ENCODE peak calls at places on chromosomes 5 and 9, in four cellular contexts. R, U, O and I are unnamed samples.

GRCh38 chr9:92767078-92768054 is 2.7 kb upstream of the BICD2 start:
- DNase-seq in R (no peak), U (no peak), O (no peak), I (no peak)

GRCh38 chr9:136943291-136944093 is 1.0 kb downstream of the FBXW5 start:
- DNase-seq in R (no peak), U (peak; percentile 19), O (peak; percentile 14), I (peak; percentile 99)

GRCh38 chr5:15004506-15004905 is 132.9 kb upstream of the ANKH start:
- DNase-seq in R (no peak), U (no peak), O (no peak), I (no peak)

GRCh38 chr5:24397601-24398000 is 247.2 kb downstream of the CDH10 start:
- DNase-seq in R (no peak), U (no peak), O (no peak), I (no peak)

GRCh38 chr9:26789959-26790358 is 102.6 kb downstream of the CAAP1 start:
- DNase-seq in R (no peak), U (no peak), O (no peak), I (peak; percentile 8)

GRCh38 chr9:88173378-88173999 is 35.2 kb upstream of the SPATA31C2 start:
- DNase-seq in R (peak; percentile 44), U (peak; percentile 59), O (no peak), I (peak; percentile 75)

GRCh38 chr9:99753436-99753835 is 68.2 kb upstream of the NR4A3 start:
- DNase-seq in R (no peak), U (no peak), O (no peak), I (no peak)

GRCh38 chr5:177295929-177296328 is 7.6 kb downstream of the RAB24 start:
- DNase-seq in R (no peak), U (no peak), O (no peak), I (no peak)

GRCh38 chr9:32069169-32069813 is 315.2 kb upstream of the ACO1 start:
- DNase-seq in R (no peak), U (no peak), O (no peak), I (no peak)

GRCh38 chr9:114448706-114449105 is 56.6 kb downstream of the WHRN start:
- DNase-seq in R (no peak), U (peak; percentile 38), O (no peak), I (peak; percentile 73)

DNA sequence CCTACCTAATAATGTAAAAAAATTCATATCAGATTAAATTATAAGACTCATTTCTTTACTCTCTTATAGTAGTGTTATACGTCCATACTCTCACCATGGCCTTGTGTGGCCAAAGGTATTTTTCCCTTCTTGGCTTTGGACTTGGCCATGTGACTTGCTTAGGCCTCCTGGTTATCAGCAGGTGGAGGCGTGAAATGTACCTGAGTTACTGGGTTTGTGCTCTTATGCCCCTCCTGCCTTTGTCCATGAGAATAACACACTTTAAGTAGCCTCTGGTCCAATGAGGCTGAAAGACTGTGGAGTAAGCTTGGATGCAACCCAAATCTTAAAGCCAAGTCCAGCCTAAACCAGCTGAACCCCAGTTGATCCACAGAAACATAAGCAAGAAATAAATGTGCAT is 68.7 kb downstream of the RETREG1 start:
- DNase-seq in R (no peak), U (no peak), O (no peak), I (no peak)
- TF ChIP-seq CTCF in R (no peak), U (no peak), O (no peak), I (no peak)

GRCh38 chr9:121935744-121936143 is 157.4 kb downstream of the TTLL11 start:
- DNase-seq in R (no peak), U (no peak), O (no peak), I (no peak)
- TF ChIP-seq CTCF in R (no peak), U (no peak), O (no peak), I (no peak)

GRCh38 chr5:1010641-1011046 is 2.0 kb downstream of the NKD2 start:
- DNase-seq in R (no peak), U (no peak), O (no peak), I (peak; percentile 78)

GRCh38 chr5:1010181-1010510 is 1.5 kb downstream of the NKD2 start:
- DNase-seq in R (no peak), U (no peak), O (no peak), I (peak; percentile 81)

GRCh38 chr5:1012316-1012841 is 3.8 kb downstream of the NKD2 start:
- DNase-seq in R (no peak), U (no peak), O (no peak), I (peak; percentile 81)

GRCh38 chr5:1011741-1012315 is 3.2 kb downstream of the NKD2 start:
- DNase-seq in R (no peak), U (no peak), O (no peak), I (peak; percentile 92)

GRCh38 chr5:1011226-1011631 is 2.6 kb downstream of the NKD2 start:
- DNase-seq in R (no peak), U (no peak), O (no peak), I (peak; percentile 91)
- TF ChIP-seq CTCF in R (peak; percentile 10), U (peak; percentile 55), O (no peak), I (peak; percentile 11)

DNA sequence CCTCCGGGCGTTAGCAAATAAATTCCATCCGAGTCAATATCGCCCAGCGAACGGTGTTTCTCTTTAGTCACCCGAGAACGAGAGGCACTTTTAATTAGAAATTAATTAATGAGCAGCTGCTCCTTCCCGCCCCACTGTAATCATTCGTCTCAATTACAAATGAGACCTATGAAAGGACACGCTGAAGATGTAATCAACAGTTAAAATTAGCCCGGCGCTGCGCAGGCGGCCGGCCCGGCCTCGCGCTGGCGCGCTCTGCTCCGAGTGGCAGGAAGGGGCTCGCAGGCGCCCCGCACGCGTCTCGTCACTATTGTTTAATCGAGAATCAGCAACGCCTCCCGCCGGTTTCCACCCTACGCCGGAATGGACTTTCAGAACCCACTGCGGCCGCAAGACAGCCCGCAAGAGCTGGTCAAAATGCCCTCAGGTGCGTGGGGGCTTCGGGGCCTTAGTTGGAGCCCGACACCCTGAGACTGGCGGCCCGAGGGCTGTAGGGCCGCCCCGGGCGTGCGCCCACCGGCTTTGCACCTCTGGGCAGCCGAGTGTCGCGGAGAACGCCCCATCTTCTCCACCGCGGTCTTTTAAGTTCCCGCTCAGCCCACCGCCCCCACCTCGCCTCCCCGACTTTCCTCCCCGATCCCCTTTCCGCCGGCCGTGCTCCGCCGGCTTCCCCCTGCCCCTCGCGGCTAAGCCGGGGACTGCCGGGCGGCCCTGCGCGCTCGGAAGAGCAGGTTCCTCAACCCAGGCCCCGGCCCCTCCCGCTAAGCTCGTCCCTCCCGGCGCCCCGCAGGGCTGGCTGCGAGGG is 597 bp upstream of the IRX4 start:
- DNase-seq in R (no peak), U (no peak), O (no peak), I (peak; percentile 95)
- TF ChIP-seq CTCF in R (no peak), U (peak; percentile 37), O (no peak), I (no peak)

DNA sequence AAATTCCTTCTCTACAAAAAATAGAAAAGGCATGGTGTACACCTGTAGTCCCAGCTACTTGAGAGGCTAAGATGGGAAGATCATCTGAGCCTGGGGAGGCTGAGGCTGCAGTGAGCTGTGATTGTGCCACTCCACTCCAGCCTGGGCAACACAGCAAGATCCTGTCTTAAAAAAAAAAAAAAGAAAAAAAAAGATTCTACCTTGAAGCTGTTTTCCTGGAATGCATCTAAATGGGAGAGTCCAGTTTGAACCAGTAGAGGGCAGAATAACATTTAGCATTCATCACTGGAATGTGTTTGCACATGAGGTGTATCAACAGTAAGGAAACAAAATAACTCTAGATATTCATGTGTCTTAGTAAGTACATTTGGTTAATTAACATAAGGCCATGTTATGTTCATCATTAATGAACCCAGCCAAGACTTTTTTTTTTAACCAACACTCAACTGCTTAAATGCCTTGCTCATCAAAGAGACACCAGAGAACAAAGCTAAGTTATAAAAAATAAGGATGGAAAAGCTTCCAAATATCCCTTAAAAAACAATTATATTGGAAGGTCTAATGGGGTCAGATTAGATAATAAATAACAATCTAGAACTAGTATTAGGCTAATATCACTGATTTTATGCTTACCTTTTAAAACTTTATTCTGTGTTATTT is 16.1 kb downstream of the IFNE start:
- DNase-seq in R (peak; percentile 38), U (peak; percentile 65), O (no peak), I (peak; percentile 58)
- TF ChIP-seq CTCF in R (peak; percentile 66), U (peak; percentile 88), O (peak; percentile 32), I (peak; percentile 69)

GRCh38 chr9:75088646-75089368 is 493 bp downstream of the OSTF1 start:
- DNase-seq in R (no peak), U (peak; percentile 65), O (no peak), I (peak; percentile 78)
- TF ChIP-seq CTCF in R (peak; percentile 44), U (peak; percentile 72), O (peak; percentile 6), I (peak; percentile 57)

GRCh38 chr9:123090956-123091355 is 57.5 kb downstream of the GPR21 start:
- DNase-seq in R (no peak), U (no peak), O (no peak), I (no peak)

GRCh38 chr9:123089790-123090189 is 56.3 kb downstream of the GPR21 start:
- DNase-seq in R (no peak), U (no peak), O (no peak), I (no peak)

GRCh38 chr9:123090198-123090896 is 56.9 kb downstream of the GPR21 start:
- DNase-seq in R (peak; percentile 20), U (peak; percentile 4), O (no peak), I (no peak)

GRCh38 chr9:123093141-123093540 is 59.7 kb downstream of the GPR21 start:
- DNase-seq in R (no peak), U (no peak), O (no peak), I (no peak)

DNA sequence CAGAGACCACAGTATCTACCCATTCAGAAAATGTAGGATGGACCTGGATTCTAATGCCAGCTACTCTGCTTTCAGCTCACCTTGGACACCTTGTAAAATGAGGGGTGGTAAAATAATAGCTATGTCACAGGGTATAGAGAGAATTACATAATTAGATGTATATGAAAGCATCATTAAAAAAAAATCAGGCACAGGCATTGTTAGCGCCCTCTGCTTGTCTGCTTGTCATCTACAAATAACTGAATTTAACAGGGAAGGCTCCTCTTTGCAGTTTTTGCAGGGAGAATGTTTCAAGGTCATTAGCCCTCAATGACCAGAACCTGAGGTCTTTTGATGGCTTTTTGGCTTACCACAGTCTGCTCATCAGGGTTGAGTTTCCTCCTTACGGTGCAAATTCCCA is 58.0 kb downstream of the GPR21 start:
- DNase-seq in R (no peak), U (no peak), O (no peak), I (no peak)
- TF ChIP-seq CTCF in R (no peak), U (peak; percentile 44), O (no peak), I (peak; percentile 36)

GRCh38 chr5:179699640-179700298 is 1.0 kb downstream of the CANX start:
- DNase-seq in R (no peak), U (peak; percentile 32), O (no peak), I (peak; percentile 87)

GRCh38 chr5:179698935-179699639 is at the start of gene CANX:
- DNase-seq in R (no peak), U (no peak), O (no peak), I (no peak)

GRCh38 chr5:179696605-179697004 is 2.2 kb upstream of the CANX start:
- DNase-seq in R (no peak), U (no peak), O (no peak), I (no peak)

GRCh38 chr5:179697108-179697507 is 1.7 kb upstream of the CANX start:
- DNase-seq in R (no peak), U (no peak), O (no peak), I (no peak)

GRCh38 chr5:179697993-179698934 is 503 bp upstream of the CANX start:
- DNase-seq in R (peak; percentile 98), U (peak; percentile 99), O (peak; percentile 97), I (peak; percentile 99)
- TF ChIP-seq CTCF in R (no peak), U (peak; percentile 43), O (no peak), I (no peak)

GRCh38 chr9:135187365-135187764 is 99.9 kb downstream of the OLFM1 start:
- DNase-seq in R (no peak), U (no peak), O (no peak), I (no peak)
- TF ChIP-seq CTCF in R (no peak), U (no peak), O (no peak), I (no peak)